ENCODE peak calls at places on chromosomes 2 and 18, in five cellular contexts. Q, Z, K, J and G are unnamed samples.

GRCh38 chr2:110679337-110679707 is 1.5 kb upstream of the BUB1 start:
- DNase-seq in Q (no peak), K (no peak), Z (no peak), J (no peak), G (no peak)

GRCh38 chr18:28855524-28855923 is 678.6 kb upstream of the CDH2 start:
- DNase-seq in Z (no peak), K (no peak), J (no peak), Q (no peak), G (peak)

GRCh38 chr2:45145073-45145899 is 136.0 kb upstream of the SIX2 start:
- DNase-seq in J (no peak), K (no peak), Q (no peak), Z (no peak), G (no peak)

GRCh38 chr18:44036500-44036899 is 644.2 kb upstream of the SETBP1 start:
- DNase-seq in Q (no peak), K (no peak), J (no peak), Z (no peak), G (no peak)

GRCh38 chr2:34481542-34481941 is 882.4 kb upstream of the FAM98A start:
- DNase-seq in J (no peak), Z (no peak), Q (no peak), K (no peak), G (no peak)

GRCh38 chr18:51171208-51171607 is 26.3 kb downstream of the MEX3C start:
- DNase-seq in Z (no peak), Q (no peak), J (no peak), K (no peak), G (no peak)

GRCh38 chr2:204583773-204584172 is 38.5 kb downstream of the PARD3B start:
- DNase-seq in Q (no peak), K (no peak), J (no peak), Z (no peak), G (no peak)

GRCh38 chr18:3177902-3178687 is 41.7 kb downstream of the MYOM1 start:
- DNase-seq in Z (no peak), J (no peak), Q (no peak), K (peak), G (no peak)

GRCh38 chr2:239118675-239119211 is 270.9 kb downstream of the TWIST2 start:
- DNase-seq in Z (no peak), Q (no peak), J (no peak), K (no peak), G (no peak)